ENCODE peak calls at places on chromosomes 4 and X, in seven cellular contexts. G, F, C, Q, P, I and V are unnamed samples.

GRCh38 chr4:112296949-112297483 is at the start of gene ALPK1:
- DNase-seq in G (peak), F (no peak), C (peak), Q (no peak), P (no peak), I (peak), V (no peak)

GRCh38 chrX:133350751-133351150 is 64.5 kb downstream of the GPC4 start:
- DNase-seq in G (peak), F (no peak), C (no peak), Q (no peak), P (peak), I (no peak), V (peak)

GRCh38 chr4:76545161-76545884 is 110.3 kb downstream of the SHROOM3 start:
- DNase-seq in G (no peak), F (no peak), C (no peak), Q (no peak), P (no peak), I (no peak), V (no peak)

GRCh38 chr4:1590244-1590643 is 93.9 kb downstream of the FAM53A start:
- DNase-seq in G (no peak), F (no peak), C (no peak), Q (no peak), P (no peak), I (no peak), V (no peak)

GRCh38 chrX:136273986-136274385 is 22.8 kb upstream of the MAP7D3 start:
- DNase-seq in G (no peak), F (no peak), C (no peak), Q (no peak), P (no peak), I (no peak), V (no peak)

GRCh38 chr4:828641-829271 is 2.8 kb upstream of the CPLX1 start:
- DNase-seq in G (no peak), F (peak), C (peak), Q (no peak), P (peak), I (peak), V (no peak)

GRCh38 chrX:54085666-54086065 is 41.4 kb upstream of the PHF8 start:
- DNase-seq in G (no peak), F (no peak), C (no peak), Q (no peak), P (no peak), I (no peak), V (no peak)

GRCh38 chr4:108637856-108638255 is 12.5 kb upstream of the OSTC start:
- DNase-seq in G (no peak), F (no peak), C (no peak), Q (no peak), P (no peak), I (no peak), V (no peak)

GRCh38 chrX:154531626-154532025 is 15.0 kb downstream of the G6PD start:
- DNase-seq in G (no peak), F (no peak), C (no peak), Q (no peak), P (no peak), I (peak), V (no peak)

GRCh38 chr4:87783781-87784180 is 15.6 kb upstream of the IBSP start:
- DNase-seq in G (no peak), F (no peak), C (no peak), Q (no peak), P (no peak), I (no peak), V (no peak)

GRCh38 chr4:24675723-24676122 is 91.4 kb upstream of the DHX15 start:
- DNase-seq in G (no peak), F (no peak), C (no peak), Q (no peak), P (no peak), I (no peak), V (no peak)

GRCh38 chr4:124018383-124019317 is 622.1 kb downstream of the SPRY1 start:
- DNase-seq in G (peak), F (peak), C (peak), Q (no peak), P (no peak), I (no peak), V (no peak)

GRCh38 chrX:46840946-46841740 is 4.3 kb downstream of the RP2 start:
- DNase-seq in G (no peak), F (no peak), C (no peak), Q (no peak), P (no peak), I (no peak), V (no peak)

GRCh38 chrX:132119821-132120220 is 8.0 kb downstream of the FRMD7 start:
- DNase-seq in G (no peak), F (no peak), C (no peak), Q (no peak), P (no peak), I (no peak), V (no peak)

GRCh38 chr4:168421671-168422070 is 58.6 kb downstream of the DDX60L start:
- DNase-seq in G (no peak), F (no peak), C (no peak), Q (no peak), P (peak), I (peak), V (no peak)

GRCh38 chr4:74501579-74501978 is 56.6 kb downstream of the AREG start:
- DNase-seq in G (no peak), F (no peak), C (no peak), Q (no peak), P (no peak), I (no peak), V (no peak)

GRCh38 chr4:151231915-151232595 is 44.9 kb upstream of the PRSS48 start:
- DNase-seq in G (no peak), F (no peak), C (no peak), Q (no peak), P (no peak), I (no peak), V (no peak)

GRCh38 chrX:1491851-1492349 is 39.2 kb upstream of the ASMTL start:
- DNase-seq in G (no peak), F (peak), C (peak), Q (no peak), P (no peak), I (peak), V (no peak)

GRCh38 chrX:136220535-136220934 is 30.7 kb downstream of the MAP7D3 start:
- DNase-seq in G (no peak), F (no peak), C (no peak), Q (no peak), P (no peak), I (no peak), V (no peak)

GRCh38 chr4:89949782-89950387 is 55.2 kb downstream of the MMRN1 start:
- DNase-seq in G (no peak), F (no peak), C (no peak), Q (no peak), P (no peak), I (peak), V (no peak)

GRCh38 chr4:10403633-10404445 is 53.4 kb downstream of the ZNF518B start:
- DNase-seq in G (peak), F (no peak), C (peak), Q (peak), P (no peak), I (peak), V (no peak)

DNA sequence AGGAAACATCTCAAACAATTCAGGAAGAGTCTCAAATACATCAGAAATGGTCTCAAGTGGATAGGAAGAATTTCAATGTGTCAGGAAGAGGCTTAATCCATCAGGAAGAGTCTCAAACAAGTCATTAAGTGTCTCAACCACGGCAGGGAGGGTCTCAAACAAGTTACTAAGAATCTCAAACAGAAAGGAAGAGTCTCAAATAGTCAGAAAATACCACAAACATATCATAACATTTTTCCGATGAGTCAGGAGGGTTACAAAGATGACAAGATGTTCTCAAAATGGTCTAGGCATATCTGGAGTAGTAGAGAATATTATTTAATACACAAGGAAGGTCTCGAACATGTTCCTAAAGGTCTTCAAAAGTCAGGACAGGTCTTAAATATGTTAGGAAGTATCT is 109.3 kb upstream of the USP9X start:
- DNase-seq in G (no peak), F (no peak), C (no peak), Q (no peak), P (no peak), I (no peak), V (no peak)
- TF ChIP-seq EP300 in G (no peak), F (no peak), C (no peak), Q (no peak), P (no peak), I (no peak), V (no peak)

DNA sequence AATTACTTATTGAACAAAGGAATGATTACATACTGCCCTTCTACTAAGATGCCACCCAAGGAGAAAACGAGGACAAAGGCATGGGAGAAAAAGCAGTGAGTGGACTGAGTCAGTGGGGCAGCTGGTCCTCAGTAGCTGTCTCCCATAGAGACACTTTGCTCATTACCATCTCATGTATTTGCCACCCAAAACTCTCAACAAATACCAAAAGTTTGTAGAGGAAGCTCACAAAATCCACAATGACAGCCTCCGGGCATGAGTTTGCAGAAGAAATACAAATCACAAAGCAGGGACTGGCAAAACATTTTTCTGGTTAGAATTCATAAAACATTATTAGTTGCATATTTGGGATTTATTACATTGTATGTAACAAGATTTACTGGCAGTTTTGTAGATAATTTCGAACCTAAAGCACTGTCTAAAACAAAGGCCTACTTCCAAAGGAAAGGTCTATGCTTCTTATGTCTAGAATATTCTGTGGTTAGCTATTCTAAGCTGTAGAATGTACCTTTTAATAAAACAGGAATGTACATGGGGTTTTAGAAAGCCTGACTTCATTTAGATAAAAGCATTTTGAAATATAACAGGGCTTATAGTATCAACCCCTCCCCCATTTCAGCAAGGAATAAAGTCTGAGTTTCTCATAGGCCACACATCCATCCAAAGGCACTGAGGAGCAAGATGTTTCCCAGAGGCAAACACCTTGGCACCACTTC is 17.7 kb downstream of the PCDH18 start:
- DNase-seq in G (no peak), F (no peak), C (no peak), Q (no peak), P (no peak), I (no peak), V (no peak)
- TF ChIP-seq EP300 in G (no peak), F (no peak), C (no peak), Q (no peak), P (no peak), I (no peak), V (no peak)

GRCh38 chr4:26317766-26318165 is 3.0 kb upstream of the RBPJ start:
- DNase-seq in G (no peak), F (no peak), C (no peak), Q (no peak), P (no peak), I (no peak), V (no peak)

GRCh38 chr4:26320159-26320452 is 708 bp upstream of the RBPJ start:
- DNase-seq in G (no peak), F (no peak), C (peak), Q (no peak), P (no peak), I (no peak), V (no peak)

GRCh38 chr4:26321326-26322276 is 787 bp downstream of the RBPJ start:
- DNase-seq in G (no peak), F (peak), C (peak), Q (no peak), P (no peak), I (peak), V (peak)

GRCh38 chr4:26320453-26321325 is at the start of gene RBPJ:
- DNase-seq in G (peak), F (peak), C (peak), Q (peak), P (peak), I (peak), V (peak)

GRCh38 chr4:26319467-26320158 is 1.2 kb upstream of the RBPJ start:
- DNase-seq in G (peak), F (peak), C (peak), Q (peak), P (peak), I (peak), V (peak)
- TF ChIP-seq EP300 in G (peak), F (no peak), C (no peak), Q (no peak), P (no peak), I (no peak), V (no peak)

GRCh38 chr4:158809611-158810486 is 41.0 kb downstream of the FNIP2 start:
- DNase-seq in G (peak), F (no peak), C (no peak), Q (no peak), P (no peak), I (peak), V (peak)
- TF ChIP-seq EP300 in G (peak), F (no peak), C (no peak), Q (no peak), P (no peak), I (no peak), V (peak)

GRCh38 chr4:32569844-32570243 is 1849.7 kb downstream of the PCDH7 start:
- DNase-seq in G (no peak), F (no peak), C (no peak), Q (no peak), P (no peak), I (no peak), V (no peak)
- TF ChIP-seq EP300 in G (peak), F (no peak), C (no peak), Q (no peak), P (no peak), I (no peak), V (no peak)